ENCODE peak calls at places on chromosomes 16 and 17, in four cellular contexts. F, W, O and D are unnamed samples.

GRCh38 chr16:89320717-89321501 is 103.4 kb downstream of the ZNF778 start:
- DNase-seq in W (no peak), F (no peak), O (peak; percentile 80), D (no peak)

GRCh38 chr17:64420143-64420670 is 28.7 kb upstream of the MILR1 start:
- DNase-seq in W (no peak), F (peak; percentile 69), O (peak; percentile 83), D (no peak)

GRCh38 chr17:74201250-74201649 is 2.2 kb upstream of the RPL38 start:
- DNase-seq in W (no peak), F (no peak), O (peak; percentile 50), D (no peak)

GRCh38 chr17:12603566-12603965 is 62.1 kb upstream of the MYOCD start:
- DNase-seq in W (no peak), F (no peak), O (no peak), D (no peak)

GRCh38 chr16:11105038-11105903 is 150.7 kb downstream of the SOCS1 start:
- DNase-seq in W (peak; percentile 86), F (peak; percentile 87), O (peak; percentile 94), D (no peak)

GRCh38 chr16:53341787-53342186 is 92.5 kb upstream of the RBL2 start:
- DNase-seq in W (no peak), F (no peak), O (no peak), D (no peak)

GRCh38 chr16:78684655-78685400 is 585.4 kb downstream of the WWOX start:
- DNase-seq in F (no peak), W (no peak), O (no peak), D (no peak)

GRCh38 chr16:2295056-2295798 is 27.3 kb upstream of the RNPS1 start:
- DNase-seq in W (peak; percentile 55), F (peak; percentile 66), O (no peak), D (peak; percentile 72)

GRCh38 chr17:81735181-81736102 is 23.4 kb downstream of the SLC25A10 start:
- DNase-seq in O (peak; percentile 77), F (peak; percentile 100), W (peak; percentile 26), D (no peak)
- TF ChIP-seq SPI1 in O (peak; percentile 92), F (peak; percentile 99), W (peak; percentile 88), D (peak; percentile 75)

GRCh38 chr17:77846531-77847085 is 111.9 kb upstream of the TNRC6C start:
- DNase-seq in O (no peak), F (no peak), W (no peak), D (no peak)
- TF ChIP-seq SPI1 in O (no peak), F (no peak), W (no peak), D (no peak)

GRCh38 chr17:40069751-40070643 is 7.2 kb downstream of the THRA start:
- DNase-seq in F (peak; percentile 54), O (peak; percentile 81), W (no peak), D (no peak)
- TF ChIP-seq SPI1 in F (no peak), O (no peak), W (no peak), D (no peak)

GRCh38 chr17:49519781-49520180 is 24.7 kb downstream of the NGFR start:
- DNase-seq in F (no peak), O (no peak), W (no peak), D (peak; percentile 0)
- TF ChIP-seq SPI1 in F (no peak), O (no peak), W (no peak), D (no peak)